ENCODE peak calls at places on chromosomes 16 and 17, in eight cellular contexts. D, J, F, C, Q, P, O and V are unnamed samples.

GRCh38 chr17:14203392-14203791 is 33.3 kb downstream of the CDRT15 start:
- DNase-seq in D (peak), J (no peak), F (peak), C (peak), Q (no peak), P (peak), O (no peak), V (no peak)

GRCh38 chr17:66966529-66967418 is 2.3 kb downstream of the CACNG4 start:
- DNase-seq in D (no peak), J (no peak), F (no peak), C (no peak), Q (no peak), P (no peak), O (no peak), V (no peak)

GRCh38 chr16:79977974-79978836 is 377.7 kb upstream of the MAF start:
- DNase-seq in D (no peak), J (no peak), F (no peak), C (no peak), Q (no peak), P (no peak), O (no peak), V (no peak)

GRCh38 chr17:7041607-7042506 is 2.0 kb downstream of the SLC16A11 start:
- DNase-seq in D (no peak), J (peak), F (no peak), C (no peak), Q (no peak), P (no peak), O (no peak), V (no peak)

GRCh38 chr16:69039333-69039941 is 66.0 kb upstream of the HAS3 start:
- DNase-seq in D (no peak), J (no peak), F (peak), C (peak), Q (no peak), P (peak), O (no peak), V (no peak)

GRCh38 chr16:48117217-48118105 is 38.3 kb downstream of the ABCC12 start:
- DNase-seq in D (peak), J (peak), F (peak), C (peak), Q (peak), P (peak), O (peak), V (no peak)

GRCh38 chr16:71894921-71895678 is at the start of gene IST1:
- DNase-seq in D (peak), J (peak), F (peak), C (peak), Q (peak), P (peak), O (peak), V (peak)

GRCh38 chr17:47949951-47950350 is 7.7 kb downstream of the PRR15L start:
- DNase-seq in D (no peak), J (no peak), F (no peak), C (no peak), Q (no peak), P (no peak), O (no peak), V (peak)